ENCODE peak calls at places on chromosomes 3 and 15, in eight cellular contexts. One of them, this sample, is unnamed.

GRCh38 chr15:91238664-91239428 is 138.8 kb downstream of the SV2B start:
- DNase-seq in activated CD4-positive, alpha-beta T cell treated with anti-CD3 and anti-CD28 coated beads for 24 hours: no peak
- DNase-seq in DMS 273 treated with DMSO at 0.1 percent for 48 hours: no peak
- DNase-seq in C1 segment of cervical spinal cord: peak
- DNase-seq in tibial artery: no peak
- DNase-seq in KBM-7: no peak
- DNase-seq in Peyer's patch: no peak
- DNase-seq in HTR-8/SVneo: no peak
- DNase-seq in this sample: no peak

GRCh38 chr3:23573827-23574226 is 231.9 kb upstream of the UBE2E1 start:
- DNase-seq in activated CD4-positive, alpha-beta T cell treated with anti-CD3 and anti-CD28 coated beads for 24 hours: no peak
- DNase-seq in DMS 273 treated with DMSO at 0.1 percent for 48 hours: no peak
- DNase-seq in C1 segment of cervical spinal cord: no peak
- DNase-seq in tibial artery: no peak
- DNase-seq in KBM-7: no peak
- DNase-seq in Peyer's patch: no peak
- DNase-seq in HTR-8/SVneo: no peak
- DNase-seq in this sample: no peak

GRCh38 chr3:161217496-161217895 is 3.6 kb upstream of the NMD3 start:
- DNase-seq in activated CD4-positive, alpha-beta T cell treated with anti-CD3 and anti-CD28 coated beads for 24 hours: no peak
- DNase-seq in DMS 273 treated with DMSO at 0.1 percent for 48 hours: no peak
- DNase-seq in C1 segment of cervical spinal cord: no peak
- DNase-seq in tibial artery: no peak
- DNase-seq in KBM-7: no peak
- DNase-seq in Peyer's patch: no peak
- DNase-seq in HTR-8/SVneo: peak
- DNase-seq in this sample: no peak

GRCh38 chr3:161028485-161029018 is 76.6 kb downstream of the B3GALNT1 start:
- DNase-seq in activated CD4-positive, alpha-beta T cell treated with anti-CD3 and anti-CD28 coated beads for 24 hours: no peak
- DNase-seq in DMS 273 treated with DMSO at 0.1 percent for 48 hours: no peak
- DNase-seq in C1 segment of cervical spinal cord: no peak
- DNase-seq in tibial artery: no peak
- DNase-seq in KBM-7: no peak
- DNase-seq in Peyer's patch: no peak
- DNase-seq in HTR-8/SVneo: no peak
- DNase-seq in this sample: no peak

GRCh38 chr15:72859757-72860145 is 76.2 kb upstream of the ADPGK start:
- DNase-seq in activated CD4-positive, alpha-beta T cell treated with anti-CD3 and anti-CD28 coated beads for 24 hours: no peak
- DNase-seq in DMS 273 treated with DMSO at 0.1 percent for 48 hours: no peak
- DNase-seq in C1 segment of cervical spinal cord: no peak
- DNase-seq in tibial artery: no peak
- DNase-seq in KBM-7: no peak
- DNase-seq in Peyer's patch: no peak
- DNase-seq in HTR-8/SVneo: no peak
- DNase-seq in this sample: no peak

GRCh38 chr3:197289726-197290125 is 8.7 kb downstream of the DLG1 start:
- DNase-seq in activated CD4-positive, alpha-beta T cell treated with anti-CD3 and anti-CD28 coated beads for 24 hours: no peak
- DNase-seq in DMS 273 treated with DMSO at 0.1 percent for 48 hours: no peak
- DNase-seq in C1 segment of cervical spinal cord: no peak
- DNase-seq in tibial artery: no peak
- DNase-seq in KBM-7: no peak
- DNase-seq in Peyer's patch: no peak
- DNase-seq in HTR-8/SVneo: no peak
- DNase-seq in this sample: no peak

GRCh38 chr3:136938334-136938733 is 19.4 kb upstream of the IL20RB start:
- DNase-seq in activated CD4-positive, alpha-beta T cell treated with anti-CD3 and anti-CD28 coated beads for 24 hours: no peak
- DNase-seq in DMS 273 treated with DMSO at 0.1 percent for 48 hours: no peak
- DNase-seq in C1 segment of cervical spinal cord: no peak
- DNase-seq in tibial artery: no peak
- DNase-seq in KBM-7: no peak
- DNase-seq in Peyer's patch: no peak
- DNase-seq in HTR-8/SVneo: no peak
- DNase-seq in this sample: no peak

GRCh38 chr3:28791713-28792255 is 443.2 kb upstream of the AZI2 start:
- DNase-seq in activated CD4-positive, alpha-beta T cell treated with anti-CD3 and anti-CD28 coated beads for 24 hours: no peak
- DNase-seq in DMS 273 treated with DMSO at 0.1 percent for 48 hours: no peak
- DNase-seq in C1 segment of cervical spinal cord: no peak
- DNase-seq in tibial artery: no peak
- DNase-seq in KBM-7: no peak
- DNase-seq in Peyer's patch: no peak
- DNase-seq in HTR-8/SVneo: no peak
- DNase-seq in this sample: no peak

GRCh38 chr3:43180027-43180426 is 74.1 kb upstream of the POMGNT2 start:
- DNase-seq in activated CD4-positive, alpha-beta T cell treated with anti-CD3 and anti-CD28 coated beads for 24 hours: no peak
- DNase-seq in DMS 273 treated with DMSO at 0.1 percent for 48 hours: no peak
- DNase-seq in C1 segment of cervical spinal cord: no peak
- DNase-seq in tibial artery: no peak
- DNase-seq in KBM-7: peak
- DNase-seq in Peyer's patch: no peak
- DNase-seq in HTR-8/SVneo: peak
- DNase-seq in this sample: no peak

GRCh38 chr3:14412831-14413380 is 10.5 kb downstream of the SLC6A6 start:
- DNase-seq in activated CD4-positive, alpha-beta T cell treated with anti-CD3 and anti-CD28 coated beads for 24 hours: no peak
- DNase-seq in DMS 273 treated with DMSO at 0.1 percent for 48 hours: no peak
- DNase-seq in C1 segment of cervical spinal cord: peak
- DNase-seq in tibial artery: no peak
- DNase-seq in KBM-7: no peak
- DNase-seq in Peyer's patch: no peak
- DNase-seq in HTR-8/SVneo: no peak
- DNase-seq in this sample: no peak

GRCh38 chr3:168091961-168092360 is 3.8 kb downstream of the GOLIM4 start:
- DNase-seq in activated CD4-positive, alpha-beta T cell treated with anti-CD3 and anti-CD28 coated beads for 24 hours: no peak
- DNase-seq in DMS 273 treated with DMSO at 0.1 percent for 48 hours: no peak
- DNase-seq in C1 segment of cervical spinal cord: no peak
- DNase-seq in tibial artery: no peak
- DNase-seq in KBM-7: no peak
- DNase-seq in Peyer's patch: no peak
- DNase-seq in HTR-8/SVneo: no peak
- DNase-seq in this sample: no peak

GRCh38 chr15:65377105-65377975 is 462 bp downstream of the IGDCC3 start:
- DNase-seq in activated CD4-positive, alpha-beta T cell treated with anti-CD3 and anti-CD28 coated beads for 24 hours: no peak
- DNase-seq in DMS 273 treated with DMSO at 0.1 percent for 48 hours: no peak
- DNase-seq in C1 segment of cervical spinal cord: peak
- DNase-seq in tibial artery: no peak
- DNase-seq in KBM-7: no peak
- DNase-seq in Peyer's patch: peak
- DNase-seq in HTR-8/SVneo: peak
- DNase-seq in this sample: no peak

GRCh38 chr3:118108769-118109168 is 925.9 kb downstream of the IGSF11 start:
- DNase-seq in activated CD4-positive, alpha-beta T cell treated with anti-CD3 and anti-CD28 coated beads for 24 hours: no peak
- DNase-seq in DMS 273 treated with DMSO at 0.1 percent for 48 hours: no peak
- DNase-seq in C1 segment of cervical spinal cord: no peak
- DNase-seq in tibial artery: no peak
- DNase-seq in KBM-7: no peak
- DNase-seq in Peyer's patch: no peak
- DNase-seq in HTR-8/SVneo: no peak
- DNase-seq in this sample: no peak

GRCh38 chr3:70985572-70985971 is 598.0 kb downstream of the FOXP1 start:
- DNase-seq in activated CD4-positive, alpha-beta T cell treated with anti-CD3 and anti-CD28 coated beads for 24 hours: no peak
- DNase-seq in DMS 273 treated with DMSO at 0.1 percent for 48 hours: no peak
- DNase-seq in C1 segment of cervical spinal cord: no peak
- DNase-seq in tibial artery: no peak
- DNase-seq in KBM-7: no peak
- DNase-seq in Peyer's patch: no peak
- DNase-seq in HTR-8/SVneo: no peak
- DNase-seq in this sample: no peak

GRCh38 chr3:12629560-12629959 is 34.4 kb downstream of the RAF1 start:
- DNase-seq in activated CD4-positive, alpha-beta T cell treated with anti-CD3 and anti-CD28 coated beads for 24 hours: no peak
- DNase-seq in DMS 273 treated with DMSO at 0.1 percent for 48 hours: no peak
- DNase-seq in C1 segment of cervical spinal cord: no peak
- DNase-seq in tibial artery: no peak
- DNase-seq in KBM-7: no peak
- DNase-seq in Peyer's patch: no peak
- DNase-seq in HTR-8/SVneo: no peak
- DNase-seq in this sample: no peak

GRCh38 chr15:88238618-88239430 is 17.7 kb downstream of the NTRK3 start:
- DNase-seq in activated CD4-positive, alpha-beta T cell treated with anti-CD3 and anti-CD28 coated beads for 24 hours: no peak
- DNase-seq in DMS 273 treated with DMSO at 0.1 percent for 48 hours: no peak
- DNase-seq in C1 segment of cervical spinal cord: no peak
- DNase-seq in tibial artery: no peak
- DNase-seq in KBM-7: no peak
- DNase-seq in Peyer's patch: no peak
- DNase-seq in HTR-8/SVneo: no peak
- DNase-seq in this sample: no peak

GRCh38 chr15:78110096-78110495 is 17.7 kb downstream of the SH2D7 start:
- DNase-seq in activated CD4-positive, alpha-beta T cell treated with anti-CD3 and anti-CD28 coated beads for 24 hours: no peak
- DNase-seq in DMS 273 treated with DMSO at 0.1 percent for 48 hours: no peak
- DNase-seq in C1 segment of cervical spinal cord: no peak
- DNase-seq in tibial artery: no peak
- DNase-seq in KBM-7: no peak
- DNase-seq in Peyer's patch: no peak
- DNase-seq in HTR-8/SVneo: no peak
- DNase-seq in this sample: no peak